ENCODE peak calls at places on chromosomes 7 and 10, in ten cellular contexts. I, T, G, A, D, K, Y, X, M and F are unnamed samples.

GRCh38 chr7:98764946-98765345 is 104.9 kb downstream of the TMEM130 start:
- DNase-seq in I (no peak), T (no peak), G (no peak), A (no peak), D (no peak), K (no peak), Y (no peak), X (no peak), M (no peak), F (no peak)

GRCh38 chr7:2521952-2522591 is 2.5 kb downstream of the LFNG start:
- DNase-seq in I (no peak), T (no peak), G (no peak), A (peak; percentile 76), D (no peak), K (peak; percentile 60), Y (no peak), X (peak; percentile 58), M (peak; percentile 37), F (peak; percentile 47)

GRCh38 chr7:50270531-50271018 is 33.9 kb upstream of the IKZF1 start:
- DNase-seq in I (no peak), T (no peak), G (no peak), A (no peak), D (no peak), K (no peak), Y (no peak), X (no peak), M (no peak), F (no peak)

GRCh38 chr7:2157473-2158279 is 75.1 kb downstream of the MAD1L1 start:
- DNase-seq in I (no peak), T (peak; percentile 98), G (no peak), A (peak; percentile 50), D (peak; percentile 96), K (no peak), Y (no peak), X (no peak), M (peak; percentile 85), F (peak; percentile 26)

GRCh38 chr10:96626795-96627194 is 40.0 kb upstream of the TM9SF3 start:
- DNase-seq in I (no peak), T (no peak), G (peak; percentile 63), A (no peak), D (no peak), K (no peak), Y (no peak), X (peak; percentile 79), M (no peak), F (peak; percentile 22)

GRCh38 chr7:95244616-95245015 is 79.7 kb downstream of the PON1 start:
- DNase-seq in I (no peak), T (no peak), G (no peak), A (no peak), D (no peak), K (no peak), Y (no peak), X (no peak), M (no peak), F (no peak)

GRCh38 chr10:33453081-33453850 is 118.8 kb upstream of the NRP1 start:
- DNase-seq in I (no peak), T (peak; percentile 89), G (no peak), A (no peak), D (peak; percentile 64), K (peak; percentile 76), Y (no peak), X (no peak), M (peak; percentile 75), F (no peak)

GRCh38 chr10:103649654-103650423 is 156.3 kb downstream of the NEURL1 start:
- DNase-seq in I (no peak), T (no peak), G (no peak), A (no peak), D (no peak), K (no peak), Y (no peak), X (no peak), M (no peak), F (no peak)

GRCh38 chr7:37942934-37943610 is 22.6 kb downstream of the EPDR1 start:
- DNase-seq in I (peak; percentile 6), T (peak; percentile 62), G (peak; percentile 72), A (peak; percentile 77), D (no peak), K (peak; percentile 9), Y (no peak), X (peak; percentile 77), M (no peak), F (peak; percentile 54)

GRCh38 chr7:112649560-112649959 is 140.6 kb downstream of the TMEM168 start:
- DNase-seq in I (no peak), T (no peak), G (no peak), A (no peak), D (no peak), K (peak; percentile 65), Y (no peak), X (no peak), M (peak; percentile 16), F (no peak)

GRCh38 chr10:64082083-64082482 is 560.9 kb downstream of the REEP3 start:
- DNase-seq in I (no peak), T (no peak), G (no peak), A (no peak), D (no peak), K (no peak), Y (no peak), X (no peak), M (no peak), F (no peak)

GRCh38 chr10:104311184-104311720 is 27.0 kb downstream of the ITPRIP start:
- DNase-seq in I (no peak), T (no peak), G (no peak), A (no peak), D (no peak), K (no peak), Y (no peak), X (no peak), M (no peak), F (no peak)

GRCh38 chr7:53984776-53985175 is 557.4 kb upstream of the VSTM2A start:
- DNase-seq in I (no peak), T (no peak), G (peak; percentile 2), A (no peak), D (no peak), K (peak; percentile 29), Y (no peak), X (no peak), M (no peak), F (no peak)

GRCh38 chr7:113606325-113606724 is 312.5 kb downstream of the PPP1R3A start:
- DNase-seq in I (no peak), T (peak; percentile 8), G (no peak), A (no peak), D (no peak), K (no peak), Y (no peak), X (no peak), M (no peak), F (no peak)

GRCh38 chr7:2369139-2369538 is 14.5 kb downstream of the EIF3B start:
- DNase-seq in I (no peak), T (no peak), G (no peak), A (no peak), D (no peak), K (no peak), Y (no peak), X (no peak), M (no peak), F (no peak)

GRCh38 chr7:131039355-131039762 is 288.3 kb upstream of the MKLN1 start:
- DNase-seq in I (no peak), T (peak; percentile 38), G (no peak), A (no peak), D (no peak), K (no peak), Y (no peak), X (no peak), M (peak; percentile 34), F (no peak)
- H3K9ac ChIP-seq in I (no peak overlapping the region), T (no peak overlapping the region), G (no peak overlapping the region), A (no peak overlapping the region), D (peak overlapping the region; percentile 36), K (peak overlapping the region; percentile 41), Y (no peak overlapping the region), X (no peak overlapping the region), M (peak overlapping the region; percentile 66), F (no peak overlapping the region)

GRCh38 chr10:48286356-48286755 is 11.9 kb upstream of the FRMPD2 start:
- DNase-seq in I (no peak), T (no peak), G (no peak), A (no peak), D (no peak), K (no peak), Y (no peak), X (no peak), M (no peak), F (no peak)

GRCh38 chr10:48289652-48290238 is 15.2 kb upstream of the FRMPD2 start:
- DNase-seq in I (peak; percentile 72), T (no peak), G (peak; percentile 85), A (peak; percentile 50), D (peak; percentile 40), K (peak; percentile 26), Y (no peak), X (peak; percentile 93), M (peak; percentile 66), F (peak; percentile 85)

GRCh38 chr10:48290286-48290685 is 15.8 kb upstream of the FRMPD2 start:
- DNase-seq in I (no peak), T (no peak), G (no peak), A (no peak), D (no peak), K (no peak), Y (no peak), X (no peak), M (no peak), F (no peak)

GRCh38 chr10:48287417-48288391 is 13.2 kb upstream of the FRMPD2 start:
- DNase-seq in I (no peak), T (no peak), G (no peak), A (no peak), D (no peak), K (peak; percentile 45), Y (no peak), X (no peak), M (no peak), F (no peak)

DNA sequence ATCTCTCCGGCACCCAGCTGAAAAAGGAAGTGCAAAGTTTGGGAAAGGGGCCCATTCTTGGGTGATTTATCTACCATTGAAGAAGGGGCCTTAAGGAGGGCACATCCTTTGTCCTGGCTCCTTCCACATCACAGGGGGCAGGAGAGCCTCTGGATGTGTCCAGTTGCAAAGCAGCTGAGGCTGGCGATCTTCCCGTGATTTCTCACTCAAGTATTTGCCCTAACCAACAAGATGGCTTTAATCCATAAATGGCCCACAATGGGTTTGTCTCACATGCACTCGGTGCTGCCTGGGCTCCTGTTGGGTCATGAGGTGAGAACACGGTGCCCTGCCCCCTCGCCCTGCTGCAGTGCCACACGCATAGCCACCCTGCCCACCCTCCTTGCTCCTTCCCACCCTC is 14.2 kb upstream of the FRMPD2 start:
- DNase-seq in I (no peak), T (peak; percentile 23), G (no peak), A (no peak), D (no peak), K (no peak), Y (no peak), X (no peak), M (no peak), F (no peak)
- H3K27ac ChIP-seq in I (no peak overlapping the region), T (no peak overlapping the region), G (no peak overlapping the region), A (no peak overlapping the region), D (no peak overlapping the region), K (no peak overlapping the region), Y (no peak overlapping the region), X (no peak overlapping the region), M (no peak overlapping the region), F (no peak overlapping the region)

GRCh38 chr10:22483132-22483531 is 137.8 kb downstream of the SPAG6 start:
- DNase-seq in I (no peak), T (no peak), G (no peak), A (no peak), D (no peak), K (no peak), Y (no peak), X (no peak), M (no peak), F (no peak)
- H3K9ac ChIP-seq in I (no peak overlapping the region), T (no peak overlapping the region), G (no peak overlapping the region), A (no peak overlapping the region), D (no peak overlapping the region), K (no peak overlapping the region), Y (no peak overlapping the region), X (no peak overlapping the region), M (no peak overlapping the region), F (no peak overlapping the region)

GRCh38 chr7:151641587-151641986 is 121.9 kb upstream of the RHEB start:
- DNase-seq in I (no peak), T (no peak), G (no peak), A (no peak), D (no peak), K (no peak), Y (no peak), X (no peak), M (no peak), F (no peak)
- H3K27ac ChIP-seq in I (no peak overlapping the region), T (no peak overlapping the region), G (no peak overlapping the region), A (no peak overlapping the region), D (no peak overlapping the region), K (no peak overlapping the region), Y (no peak overlapping the region), X (no peak overlapping the region), M (no peak overlapping the region), F (no peak overlapping the region)